ENCODE peak calls at places on chromosome 7, in five cellular contexts. One of them, this sample, is unnamed.

GRCh38 chr7:101739757-101740398 is 77.5 kb upstream of the CUX1 start:
- DNase-seq in PC-3: peak; percentile 54
- DNase-seq in right cardiac atrium: no peak
- DNase-seq in vagina: no peak
- DNase-seq in adrenal gland: no peak
- DNase-seq in this sample: no peak

GRCh38 chr7:30988346-30989005 is 24.7 kb downstream of the GHRHR start:
- DNase-seq in right cardiac atrium: peak; percentile 86
- DNase-seq in vagina: no peak
- DNase-seq in PC-3: peak; percentile 47
- DNase-seq in adrenal gland: peak; percentile 90
- DNase-seq in this sample: no peak

GRCh38 chr7:48101880-48102448 is 12.9 kb downstream of the UPP1 start:
- DNase-seq in PC-3: no peak
- DNase-seq in right cardiac atrium: no peak
- DNase-seq in vagina: no peak
- DNase-seq in adrenal gland: no peak
- DNase-seq in this sample: no peak

GRCh38 chr7:5177060-5177459 is 13.0 kb upstream of the WIPI2 start:
- DNase-seq in PC-3: peak; percentile 60
- DNase-seq in vagina: no peak
- DNase-seq in right cardiac atrium: peak; percentile 90
- DNase-seq in adrenal gland: peak; percentile 86
- DNase-seq in this sample: peak; percentile 28

GRCh38 chr7:27745064-27745583 is 5.2 kb downstream of the TAX1BP1 start:
- DNase-seq in vagina: no peak
- DNase-seq in adrenal gland: peak; percentile 72
- DNase-seq in right cardiac atrium: no peak
- DNase-seq in PC-3: peak; percentile 79
- DNase-seq in this sample: peak; percentile 76

GRCh38 chr7:11217848-11218565 is 244.3 kb downstream of the PHF14 start:
- DNase-seq in PC-3: no peak
- DNase-seq in right cardiac atrium: no peak
- DNase-seq in vagina: no peak
- DNase-seq in adrenal gland: no peak
- DNase-seq in this sample: no peak

GRCh38 chr7:66557214-66558200 is 71.2 kb upstream of the KCTD7 start:
- DNase-seq in right cardiac atrium: peak; percentile 90
- DNase-seq in adrenal gland: peak; percentile 62
- DNase-seq in vagina: no peak
- DNase-seq in PC-3: peak; percentile 43
- DNase-seq in this sample: peak; percentile 69

GRCh38 chr7:30838008-30838407 is 66.8 kb downstream of the MINDY4 start:
- DNase-seq in adrenal gland: no peak
- DNase-seq in vagina: peak; percentile 67
- DNase-seq in right cardiac atrium: no peak
- DNase-seq in PC-3: no peak
- DNase-seq in this sample: no peak

GRCh38 chr7:143272871-143273270 is 9.6 kb downstream of the GSTK1 start:
- DNase-seq in right cardiac atrium: no peak
- DNase-seq in vagina: no peak
- DNase-seq in adrenal gland: no peak
- DNase-seq in PC-3: no peak
- DNase-seq in this sample: no peak

GRCh38 chr7:981793-982510 is 1.0 kb upstream of the CYP2W1 start:
- DNase-seq in adrenal gland: no peak
- DNase-seq in right cardiac atrium: peak; percentile 53
- DNase-seq in vagina: no peak
- DNase-seq in PC-3: no peak
- DNase-seq in this sample: no peak

GRCh38 chr7:133358728-133359127 is 105.8 kb downstream of the EXOC4 start:
- DNase-seq in vagina: no peak
- DNase-seq in adrenal gland: no peak
- DNase-seq in PC-3: no peak
- DNase-seq in right cardiac atrium: no peak
- DNase-seq in this sample: no peak

GRCh38 chr7:128672927-128673517 is 930 bp downstream of the GARIN1A start:
- DNase-seq in adrenal gland: peak; percentile 20
- DNase-seq in PC-3: no peak
- DNase-seq in right cardiac atrium: no peak
- DNase-seq in vagina: no peak
- DNase-seq in this sample: no peak

GRCh38 chr7:128740996-128741395 is 1.8 kb downstream of the CALU start:
- DNase-seq in adrenal gland: no peak
- DNase-seq in vagina: no peak
- DNase-seq in right cardiac atrium: no peak
- DNase-seq in PC-3: no peak
- DNase-seq in this sample: peak; percentile 25

GRCh38 chr7:1802899-1803298 is 132.8 kb downstream of the ELFN1 start:
- DNase-seq in right cardiac atrium: no peak
- DNase-seq in PC-3: no peak
- DNase-seq in vagina: no peak
- DNase-seq in adrenal gland: no peak
- DNase-seq in this sample: no peak

GRCh38 chr7:158374586-158374985 is 213.0 kb downstream of the PTPRN2 start:
- DNase-seq in PC-3: peak; percentile 47
- DNase-seq in vagina: no peak
- DNase-seq in adrenal gland: no peak
- DNase-seq in right cardiac atrium: no peak
- DNase-seq in this sample: peak; percentile 71

DNA sequence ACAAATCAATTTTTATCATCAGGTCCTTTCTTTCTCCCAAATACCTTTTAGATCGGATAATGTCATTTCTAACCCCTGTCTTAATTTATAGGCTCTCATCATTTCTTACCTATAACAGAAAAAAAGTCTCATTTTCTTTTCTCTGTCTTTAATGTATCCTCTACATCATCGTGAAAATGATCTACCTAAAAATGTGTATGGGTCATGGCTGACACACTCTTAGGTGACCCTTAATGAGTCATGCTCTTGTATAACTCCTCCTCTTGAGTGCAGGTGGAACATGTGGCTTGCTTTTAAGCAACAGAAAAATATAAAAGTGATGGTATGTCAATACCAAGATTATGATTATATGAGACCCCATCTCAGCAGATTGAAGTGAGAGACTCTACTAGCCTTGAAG is 139.4 kb downstream of the SEMA3C start:
- DNase-seq in right cardiac atrium: no peak
- DNase-seq in vagina: no peak
- DNase-seq in adrenal gland: no peak
- DNase-seq in PC-3: peak; percentile 61
- DNase-seq in this sample: no peak
- H3K4me1 ChIP-seq in right cardiac atrium: peaks cover 2% of the 10 kb centered on the region
- H3K4me1 ChIP-seq in vagina: peaks cover 9% of the 10 kb centered on the region
- H3K4me1 ChIP-seq in adrenal gland: no peaks in the 10 kb centered on the region
- H3K4me1 ChIP-seq in PC-3: peaks cover 54% of the 10 kb centered on the region
- H3K4me1 ChIP-seq in this sample: peaks cover 21% of the 10 kb centered on the region

DNA sequence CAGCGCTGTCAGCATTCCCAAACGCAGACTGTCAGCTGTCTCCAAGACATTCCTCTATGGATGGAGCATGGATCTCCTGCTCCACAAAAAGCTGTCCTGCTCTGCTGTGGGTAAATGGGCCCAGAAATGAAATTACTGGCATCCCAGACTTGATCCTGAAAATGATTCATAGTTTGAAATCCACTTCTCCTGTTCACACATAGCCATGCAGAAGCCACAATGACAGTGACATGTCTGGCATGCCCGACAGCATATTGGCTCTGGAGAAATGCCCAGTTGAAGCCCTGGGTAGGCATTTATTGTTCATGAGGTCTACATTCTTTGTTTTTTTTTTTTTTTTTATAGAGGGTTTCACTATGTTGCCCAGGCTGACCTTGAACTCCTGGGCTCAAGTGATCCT is 62.1 kb upstream of the EEPD1 start:
- DNase-seq in adrenal gland: no peak
- DNase-seq in PC-3: peak; percentile 11
- DNase-seq in vagina: no peak
- DNase-seq in right cardiac atrium: no peak
- DNase-seq in this sample: no peak
- H3K27ac ChIP-seq in adrenal gland: no peak overlapping the region
- H3K27ac ChIP-seq in PC-3: no peak overlapping the region
- H3K27ac ChIP-seq in vagina: no peak overlapping the region
- H3K27ac ChIP-seq in right cardiac atrium: no peak overlapping the region
- H3K27ac ChIP-seq in this sample: no peak overlapping the region

GRCh38 chr7:151818674-151819519 is 58.0 kb downstream of the PRKAG2 start:
- DNase-seq in adrenal gland: no peak
- DNase-seq in vagina: no peak
- DNase-seq in right cardiac atrium: no peak
- DNase-seq in PC-3: peak; percentile 91
- DNase-seq in this sample: no peak
- H3K4me1 ChIP-seq in adrenal gland: peaks cover 8% of the 10 kb centered on the region
- H3K4me1 ChIP-seq in vagina: peaks cover 25% of the 10 kb centered on the region
- H3K4me1 ChIP-seq in right cardiac atrium: no peaks in the 10 kb centered on the region
- H3K4me1 ChIP-seq in PC-3: peaks cover 18% of the 10 kb centered on the region
- H3K4me1 ChIP-seq in this sample: no peaks in the 10 kb centered on the region

GRCh38 chr7:22859676-22860290 is 37.1 kb upstream of the TOMM7 start:
- DNase-seq in adrenal gland: no peak
- DNase-seq in vagina: no peak
- DNase-seq in right cardiac atrium: no peak
- DNase-seq in PC-3: peak; percentile 38
- DNase-seq in this sample: no peak
- H3K27ac ChIP-seq in adrenal gland: no peak overlapping the region
- H3K27ac ChIP-seq in vagina: peak overlapping the region; percentile 67
- H3K27ac ChIP-seq in right cardiac atrium: no peak overlapping the region
- H3K27ac ChIP-seq in PC-3: peak overlapping the region; percentile 95
- H3K27ac ChIP-seq in this sample: peak overlapping the region; percentile 97

GRCh38 chr7:96637531-96637930 is 72.1 kb downstream of the SEM1 start:
- DNase-seq in right cardiac atrium: no peak
- DNase-seq in vagina: no peak
- DNase-seq in adrenal gland: no peak
- DNase-seq in PC-3: no peak
- DNase-seq in this sample: no peak
- H3K4me1 ChIP-seq in right cardiac atrium: peaks cover 3% of the 10 kb centered on the region
- H3K4me1 ChIP-seq in vagina: no peaks in the 10 kb centered on the region
- H3K4me1 ChIP-seq in adrenal gland: no peaks in the 10 kb centered on the region
- H3K4me1 ChIP-seq in PC-3: no peaks in the 10 kb centered on the region
- H3K4me1 ChIP-seq in this sample: no peaks in the 10 kb centered on the region

DNA sequence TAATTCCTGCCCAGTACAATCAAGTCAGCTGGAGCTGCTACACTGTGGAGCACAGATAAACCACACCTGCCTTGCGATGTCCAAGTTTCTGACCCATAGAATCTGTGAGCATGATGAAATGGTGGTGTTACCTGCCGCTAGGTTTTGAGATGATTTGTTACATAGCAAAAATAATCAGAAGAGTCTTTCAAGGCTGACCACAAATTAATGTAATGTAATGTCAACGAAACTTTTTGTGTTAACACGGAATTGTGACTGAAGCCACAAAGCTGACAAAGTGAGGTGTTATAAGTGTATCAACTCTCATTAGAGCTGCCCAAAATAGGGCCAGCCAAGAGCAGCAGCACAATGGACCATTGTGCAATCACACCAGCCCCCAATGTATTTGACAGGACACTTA is 75.7 kb downstream of the AHR start:
- DNase-seq in right cardiac atrium: no peak
- DNase-seq in vagina: no peak
- DNase-seq in adrenal gland: no peak
- DNase-seq in PC-3: no peak
- DNase-seq in this sample: no peak
- H3K27ac ChIP-seq in right cardiac atrium: no peak overlapping the region
- H3K27ac ChIP-seq in vagina: no peak overlapping the region
- H3K27ac ChIP-seq in adrenal gland: no peak overlapping the region
- H3K27ac ChIP-seq in PC-3: no peak overlapping the region
- H3K27ac ChIP-seq in this sample: no peak overlapping the region

DNA sequence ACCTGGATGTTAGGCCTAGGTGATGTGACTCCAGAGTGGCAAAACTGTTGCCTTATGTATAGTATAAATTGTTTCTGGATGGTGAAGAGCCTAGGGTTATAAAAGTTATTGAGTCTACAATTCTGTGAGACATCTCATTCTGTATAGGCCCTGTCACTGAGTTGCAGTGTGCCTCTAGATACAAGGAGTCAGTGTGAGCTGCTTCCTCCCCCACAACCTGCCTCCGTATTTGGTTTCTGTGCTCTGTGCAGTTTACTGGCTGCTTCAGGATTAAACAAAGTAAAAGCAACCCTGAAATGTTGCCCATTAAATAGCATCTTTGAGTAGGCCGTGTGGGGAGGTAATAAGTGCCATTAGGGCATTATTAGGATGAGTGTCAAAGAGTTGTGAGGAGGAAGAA is 1.9 kb upstream of the IFRD1 start:
- DNase-seq in vagina: no peak
- DNase-seq in right cardiac atrium: no peak
- DNase-seq in adrenal gland: no peak
- DNase-seq in PC-3: no peak
- DNase-seq in this sample: no peak
- H3K4me1 ChIP-seq in vagina: peaks cover 35% of the 10 kb centered on the region
- H3K4me1 ChIP-seq in right cardiac atrium: peaks cover 2% of the 10 kb centered on the region
- H3K4me1 ChIP-seq in adrenal gland: peaks cover 13% of the 10 kb centered on the region
- H3K4me1 ChIP-seq in PC-3: peaks cover 22% of the 10 kb centered on the region
- H3K4me1 ChIP-seq in this sample: peaks cover 15% of the 10 kb centered on the region

DNA sequence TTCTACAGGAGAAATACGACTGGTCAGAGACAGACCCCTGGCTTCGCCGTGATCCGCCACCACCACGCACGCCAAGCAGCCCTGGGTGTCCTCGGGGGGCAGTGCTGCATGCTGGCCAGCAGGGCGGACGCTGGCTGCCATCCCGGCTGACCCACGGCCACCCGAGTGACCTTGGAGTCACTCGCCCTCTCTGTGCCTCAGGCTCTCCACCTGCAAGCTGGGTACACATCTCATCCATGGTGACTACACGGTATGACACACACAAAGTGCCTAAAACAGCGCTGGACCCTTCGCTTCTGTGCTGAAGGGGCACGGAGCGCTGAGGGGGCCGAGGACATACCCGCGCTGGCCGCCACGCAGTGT is 62.0 kb upstream of the RNF32 start:
- DNase-seq in vagina: no peak
- DNase-seq in adrenal gland: no peak
- DNase-seq in PC-3: no peak
- DNase-seq in right cardiac atrium: no peak
- DNase-seq in this sample: no peak
- H3K27ac ChIP-seq in vagina: no peak overlapping the region
- H3K27ac ChIP-seq in adrenal gland: no peak overlapping the region
- H3K27ac ChIP-seq in PC-3: no peak overlapping the region
- H3K27ac ChIP-seq in right cardiac atrium: no peak overlapping the region
- H3K27ac ChIP-seq in this sample: no peak overlapping the region

GRCh38 chr7:83856094-83856493 is 207.2 kb upstream of the SEMA3E start:
- DNase-seq in right cardiac atrium: no peak
- DNase-seq in adrenal gland: no peak
- DNase-seq in vagina: no peak
- DNase-seq in PC-3: no peak
- DNase-seq in this sample: no peak
- H3K4me1 ChIP-seq in right cardiac atrium: no peaks in the 10 kb centered on the region
- H3K4me1 ChIP-seq in adrenal gland: no peaks in the 10 kb centered on the region
- H3K4me1 ChIP-seq in vagina: no peaks in the 10 kb centered on the region
- H3K4me1 ChIP-seq in PC-3: no peaks in the 10 kb centered on the region
- H3K4me1 ChIP-seq in this sample: no peaks in the 10 kb centered on the region